ENCODE peak calls at places on chromosomes 4 and X, in four cellular contexts. T is GDM1, G is anterior cingulate cortex, O is iPS-NIHi11. R is an unnamed sample.

GRCh38 chrX:43970528-43970927 is 2.7 kb downstream of the NDP start:
- DNase-seq in T (no peak), G (no peak), O (no peak), R (no peak)

GRCh38 chr4:107317596-107317995 is 281.5 kb upstream of the DKK2 start:
- DNase-seq in T (no peak), G (no peak), O (no peak), R (no peak)

GRCh38 chrX:39975094-39975865 is 122.5 kb downstream of the BCOR start:
- DNase-seq in T (no peak), G (no peak), O (no peak), R (peak)

GRCh38 chrX:39262641-39263040 is 461.4 kb downstream of the MID1IP1 start:
- DNase-seq in T (no peak), G (no peak), O (no peak), R (no peak)

GRCh38 chr4:170652571-170652970 is 562.8 kb upstream of the AADAT start:
- DNase-seq in T (no peak), G (no peak), O (no peak), R (no peak)

GRCh38 chr4:30380404-30380998 is 339.7 kb upstream of the PCDH7 start:
- DNase-seq in T (peak), G (no peak), O (peak), R (peak)

GRCh38 chr4:7244343-7244680 is 52.0 kb downstream of the SORCS2 start:
- DNase-seq in T (no peak), G (peak), O (no peak), R (no peak)

GRCh38 chrX:108420481-108420880 is 17.7 kb downstream of the COL4A6 start:
- DNase-seq in T (no peak), G (no peak), O (no peak), R (no peak)

GRCh38 chr4:73867783-73868182 is 1.4 kb upstream of the CXCL1 start:
- DNase-seq in T (no peak), G (no peak), O (peak), R (peak)

GRCh38 chr4:132901224-132901623 is 247.9 kb upstream of the PCDH10 start:
- DNase-seq in T (no peak), G (no peak), O (no peak), R (no peak)

GRCh38 chr4:41360214-41360910 is 103.6 kb downstream of the UCHL1 start:
- DNase-seq in T (no peak), G (peak), O (peak), R (peak)

GRCh38 chr4:170705907-170706306 is 616.2 kb upstream of the AADAT start:
- DNase-seq in T (no peak), G (no peak), O (no peak), R (no peak)